ENCODE peak calls at places on chromosomes 12 and 14, in ten cellular contexts. U is ovary; V is lower lobe of right lung; O is Peyer's patch; S is dorsolateral prefrontal cortex; H is cardiac muscle cell; W is CD8-positive, alpha-beta T cell; M is testis; G is body of pancreas; D is brain microvascular endothelial cell. C is an unnamed sample. For H3K27me3, the result is how much of the 10 kb centered on the place peaks cover.

GRCh38 chr12:50515587-50515986 is 10.8 kb downstream of the DIP2B start:
- DNase-seq in U (no peak), V (no peak), O (no peak), S (no peak), H (no peak), W (no peak), M (no peak), G (no peak), D (peak), C (no peak)

GRCh38 chr14:31476131-31476917 is 11.5 kb downstream of the GPR33 start:
- DNase-seq in U (no peak), V (no peak), O (no peak), S (no peak), H (no peak), W (no peak), M (no peak), G (no peak), D (no peak), C (no peak)

GRCh38 chr12:77924703-77925102 is 94.0 kb downstream of the NAV3 start:
- DNase-seq in U (no peak), V (no peak), O (no peak), S (no peak), H (no peak), W (no peak), M (no peak), G (no peak), D (peak), C (no peak)

GRCh38 chr14:29242755-29243340 is 476.3 kb downstream of the FOXG1 start:
- DNase-seq in U (no peak), V (no peak), O (no peak), S (no peak), H (no peak), W (no peak), M (no peak), G (no peak), D (no peak), C (no peak)

GRCh38 chr12:130338794-130339601 is 1.3 kb downstream of the PIWIL1 start:
- DNase-seq in U (no peak), V (no peak), O (no peak), S (no peak), H (no peak), W (no peak), M (no peak), G (no peak), D (no peak), C (no peak)

GRCh38 chr12:117145597-117146154 is 44.6 kb downstream of the FBXO21 start:
- DNase-seq in U (no peak), V (no peak), O (no peak), S (no peak), H (no peak), W (no peak), M (no peak), G (no peak), D (no peak), C (no peak)

GRCh38 chr14:37622231-37622923 is 26.9 kb downstream of the TTC6 start:
- DNase-seq in U (no peak), V (no peak), O (no peak), S (no peak), H (peak), W (no peak), M (peak), G (no peak), D (peak), C (no peak)

GRCh38 chr12:24795699-24796385 is 153.1 kb downstream of the BCAT1 start:
- DNase-seq in U (no peak), V (no peak), O (no peak), S (no peak), H (no peak), W (no peak), M (no peak), G (no peak), D (no peak), C (no peak)

GRCh38 chr14:93941293-93941910 is 14.3 kb downstream of the FAM181A start:
- DNase-seq in U (no peak), V (no peak), O (no peak), S (no peak), H (no peak), W (no peak), M (no peak), G (peak), D (peak), C (peak)

GRCh38 chr14:79256311-79256879 is 954.9 kb downstream of the DIO2 start:
- DNase-seq in U (no peak), V (no peak), O (no peak), S (no peak), H (no peak), W (no peak), M (no peak), G (no peak), D (no peak), C (no peak)

GRCh38 chr12:22625671-22626251 is 790 bp downstream of the ETNK1 start:
- DNase-seq in U (peak), V (peak), O (peak), S (no peak), H (peak), W (peak), M (peak), G (peak), D (peak), C (no peak)

GRCh38 chr12:30806989-30807694 is 52.4 kb upstream of the CAPRIN2 start:
- DNase-seq in U (no peak), V (no peak), O (no peak), S (no peak), H (peak), W (peak), M (peak), G (peak), D (peak), C (no peak)

GRCh38 chr12:121827351-121828099 is 23.7 kb downstream of the SETD1B start:
- DNase-seq in U (no peak), V (no peak), O (no peak), S (no peak), H (no peak), W (no peak), M (no peak), G (no peak), D (no peak), C (no peak)

GRCh38 chr12:19198272-19198671 is 68.7 kb downstream of the PLEKHA5 start:
- DNase-seq in U (no peak), V (no peak), O (no peak), S (no peak), H (no peak), W (no peak), M (no peak), G (no peak), D (peak), C (no peak)

GRCh38 chr12:32312049-32312670 is 87.2 kb upstream of the FGD4 start:
- DNase-seq in U (no peak), V (no peak), O (no peak), S (no peak), H (peak), W (no peak), M (no peak), G (peak), D (peak), C (peak)

GRCh38 chr12:16610006-16610520 is 4.1 kb upstream of the LMO3 start:
- DNase-seq in U (no peak), V (no peak), O (no peak), S (no peak), H (no peak), W (no peak), M (no peak), G (no peak), D (no peak), C (no peak)

GRCh38 chr12:79547735-79548347 is 142.9 kb downstream of the PAWR start:
- DNase-seq in U (peak), V (no peak), O (no peak), S (no peak), H (peak), W (no peak), M (peak), G (peak), D (peak), C (no peak)

GRCh38 chr12:80293347-80293746 is 150.7 kb upstream of the PTPRQ start:
- DNase-seq in U (no peak), V (no peak), O (no peak), S (no peak), H (no peak), W (no peak), M (no peak), G (no peak), D (no peak), C (no peak)

GRCh38 chr12:6097384-6097783 is 27.1 kb downstream of the VWF start:
- DNase-seq in U (no peak), V (no peak), O (no peak), S (no peak), H (no peak), W (no peak), M (no peak), G (no peak), D (peak), C (peak)

GRCh38 chr14:74896400-74896799 is 14.7 kb downstream of the DLST start:
- DNase-seq in U (no peak), V (no peak), O (no peak), S (no peak), H (no peak), W (no peak), M (no peak), G (no peak), D (no peak), C (no peak)

GRCh38 chr14:35046751-35047536 is 872 bp downstream of the FAM177A1 start:
- DNase-seq in U (no peak), V (no peak), O (no peak), S (no peak), H (no peak), W (no peak), M (peak), G (peak), D (no peak), C (no peak)

GRCh38 chr12:124686001-124686884 is 118.8 kb upstream of the NCOR2 start:
- DNase-seq in U (no peak), V (no peak), O (no peak), S (no peak), H (no peak), W (no peak), M (peak), G (no peak), D (peak), C (no peak)

GRCh38 chr12:30813741-30814687 is 59.3 kb upstream of the CAPRIN2 start:
- DNase-seq in U (no peak), V (no peak), O (no peak), S (no peak), H (no peak), W (no peak), M (no peak), G (no peak), D (no peak), C (no peak)

GRCh38 chr12:6182279-6182898 is 17.8 kb upstream of the CD9 start:
- DNase-seq in U (peak), V (peak), O (peak), S (no peak), H (no peak), W (no peak), M (peak), G (peak), D (peak), C (no peak)

GRCh38 chr12:126084480-126084879 is 1019.2 kb downstream of the AACS start:
- DNase-seq in U (no peak), V (no peak), O (no peak), S (no peak), H (no peak), W (no peak), M (no peak), G (peak), D (no peak), C (no peak)

GRCh38 chr12:80087486-80088213 is 11.7 kb upstream of the OTOGL start:
- DNase-seq in U (no peak), V (no peak), O (no peak), S (no peak), H (no peak), W (no peak), M (no peak), G (no peak), D (no peak), C (no peak)

GRCh38 chr12:49552014-49552413 is 13.2 kb downstream of the KCNH3 start:
- DNase-seq in U (no peak), V (no peak), O (no peak), S (peak), H (no peak), W (no peak), M (no peak), G (peak), D (no peak), C (no peak)

GRCh38 chr12:11693626-11694025 is 44.2 kb downstream of the ETV6 start:
- DNase-seq in U (no peak), V (no peak), O (no peak), S (peak), H (no peak), W (no peak), M (no peak), G (no peak), D (no peak), C (no peak)

GRCh38 chr14:28101992-28102391 is 664.6 kb upstream of the FOXG1 start:
- DNase-seq in U (no peak), V (no peak), O (no peak), S (no peak), H (peak), W (no peak), M (no peak), G (no peak), D (no peak), C (no peak)

GRCh38 chr12:42141981-42142606 is 2.6 kb downstream of the GXYLT1 start:
- DNase-seq in U (no peak), V (no peak), O (no peak), S (no peak), H (no peak), W (no peak), M (no peak), G (no peak), D (no peak), C (no peak)

DNA sequence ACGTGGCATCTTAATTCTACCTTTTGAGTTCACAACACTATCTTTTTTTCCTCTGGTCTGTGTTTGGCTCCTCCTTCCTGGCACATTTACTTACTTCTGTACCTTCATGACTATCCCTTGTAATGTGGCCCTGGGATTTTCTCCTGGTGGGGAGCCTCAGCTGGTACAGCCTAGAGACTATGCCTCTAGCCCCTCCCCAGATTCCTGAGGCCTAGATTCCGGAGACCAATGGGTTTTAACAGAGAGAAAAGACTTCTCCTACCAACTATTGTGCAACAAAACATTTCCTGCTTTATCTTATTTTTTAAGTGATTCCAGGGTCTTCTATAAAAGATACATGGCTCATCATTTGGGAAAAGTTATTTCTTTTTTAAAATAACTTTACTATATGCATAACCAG is 216.2 kb upstream of the KRR1 start:
- DNase-seq in U (no peak), V (no peak), O (no peak), S (no peak), H (no peak), W (no peak), M (no peak), G (no peak), D (no peak), C (no peak)
- TF ChIP-seq CTCF in U (no peak), V (no peak), O (no peak), S (no peak), H (no peak), W (no peak), M (no peak), G (no peak), D (no peak), C (no peak)

GRCh38 chr12:132373967-132374820 is 44.8 kb upstream of the GALNT9 start:
- DNase-seq in U (no peak), V (no peak), O (peak), S (peak), H (no peak), W (no peak), M (no peak), G (no peak), D (no peak), C (no peak)

GRCh38 chr12:132376464-132376830 is 47.1 kb upstream of the GALNT9 start:
- DNase-seq in U (no peak), V (no peak), O (no peak), S (no peak), H (no peak), W (no peak), M (no peak), G (no peak), D (no peak), C (no peak)

GRCh38 chr12:132374821-132375445 is 45.5 kb upstream of the GALNT9 start:
- DNase-seq in U (no peak), V (no peak), O (peak), S (no peak), H (no peak), W (no peak), M (no peak), G (no peak), D (no peak), C (no peak)

GRCh38 chr12:132377147-132377546 is 47.8 kb upstream of the GALNT9 start:
- DNase-seq in U (no peak), V (no peak), O (no peak), S (no peak), H (no peak), W (no peak), M (no peak), G (no peak), D (no peak), C (no peak)

DNA sequence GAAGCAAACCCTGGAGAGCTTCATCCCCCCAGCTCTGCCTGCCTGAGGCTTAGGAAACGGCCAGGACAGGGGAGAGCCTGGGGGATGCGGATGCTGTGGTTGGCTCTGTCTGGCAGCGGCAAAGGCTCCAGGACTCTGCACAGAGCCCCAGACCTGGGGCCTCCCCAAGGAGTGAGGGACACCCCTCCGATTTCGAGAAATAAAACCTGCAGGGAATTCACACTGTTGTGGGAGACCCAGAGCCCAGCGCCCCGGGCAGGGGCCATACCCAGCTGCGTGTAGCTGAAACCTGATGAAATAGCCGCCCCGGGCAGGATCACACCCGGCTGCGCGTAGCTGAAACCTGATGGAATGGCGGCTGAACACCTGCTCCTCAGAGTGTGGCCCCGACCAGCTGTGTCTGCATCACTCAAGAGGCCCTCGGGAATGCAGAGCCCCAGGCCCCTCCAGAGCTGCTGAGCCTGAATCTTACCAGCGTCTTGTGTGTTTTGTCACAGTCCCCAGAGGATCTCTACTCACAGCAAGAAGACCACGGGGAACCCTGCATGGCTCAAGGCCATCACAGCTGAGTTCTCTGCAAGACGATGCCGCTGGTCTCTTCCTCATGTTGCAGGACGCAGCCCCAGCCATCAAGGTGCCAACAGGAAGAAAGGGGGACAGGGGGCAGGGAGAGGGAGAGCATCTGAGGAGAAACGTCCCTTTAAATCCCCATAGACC is 46.5 kb upstream of the GALNT9 start:
- DNase-seq in U (no peak), V (no peak), O (no peak), S (no peak), H (no peak), W (no peak), M (no peak), G (no peak), D (no peak), C (no peak)
- H3K27me3 ChIP-seq in U (under half), V (half or more), O (under half), S (under half), H (half or more), W (under half), M (under half), G (under half), D (under half), C (under half)

DNA sequence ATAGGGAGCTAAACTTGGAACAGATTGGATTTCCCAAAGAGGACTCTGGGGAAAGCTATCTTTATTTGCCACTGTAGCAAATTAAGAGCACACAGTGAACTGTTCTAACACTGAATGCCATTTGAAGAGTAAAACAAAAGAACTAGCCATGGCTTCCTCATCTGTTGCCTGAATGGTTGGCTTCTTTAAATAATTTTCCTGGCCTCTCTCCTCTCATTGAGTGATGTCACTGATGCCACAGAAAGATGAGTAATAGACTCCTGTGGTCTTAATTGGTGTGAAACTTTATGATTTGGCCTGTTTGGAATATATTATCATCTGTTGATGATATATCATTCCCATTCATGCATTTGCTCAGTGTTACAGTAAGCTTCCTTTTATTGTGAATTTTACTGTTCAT is 42.5 kb downstream of the WDR20 start:
- DNase-seq in U (no peak), V (no peak), O (no peak), S (no peak), H (no peak), W (no peak), M (no peak), G (no peak), D (peak), C (no peak)
- TF ChIP-seq CTCF in U (no peak), V (no peak), O (no peak), S (no peak), H (no peak), W (no peak), M (no peak), G (no peak), D (no peak), C (no peak)

GRCh38 chr12:48002179-48002601 is 2.1 kb downstream of the COL2A1 start:
- DNase-seq in U (no peak), V (no peak), O (no peak), S (no peak), H (peak), W (no peak), M (no peak), G (no peak), D (no peak), C (no peak)
- H3K27me3 ChIP-seq in U (under half), V (half or more), O (under half), S (under half), H (under half), W (half or more), M (under half), G (under half), D (under half), C (half or more)

DNA sequence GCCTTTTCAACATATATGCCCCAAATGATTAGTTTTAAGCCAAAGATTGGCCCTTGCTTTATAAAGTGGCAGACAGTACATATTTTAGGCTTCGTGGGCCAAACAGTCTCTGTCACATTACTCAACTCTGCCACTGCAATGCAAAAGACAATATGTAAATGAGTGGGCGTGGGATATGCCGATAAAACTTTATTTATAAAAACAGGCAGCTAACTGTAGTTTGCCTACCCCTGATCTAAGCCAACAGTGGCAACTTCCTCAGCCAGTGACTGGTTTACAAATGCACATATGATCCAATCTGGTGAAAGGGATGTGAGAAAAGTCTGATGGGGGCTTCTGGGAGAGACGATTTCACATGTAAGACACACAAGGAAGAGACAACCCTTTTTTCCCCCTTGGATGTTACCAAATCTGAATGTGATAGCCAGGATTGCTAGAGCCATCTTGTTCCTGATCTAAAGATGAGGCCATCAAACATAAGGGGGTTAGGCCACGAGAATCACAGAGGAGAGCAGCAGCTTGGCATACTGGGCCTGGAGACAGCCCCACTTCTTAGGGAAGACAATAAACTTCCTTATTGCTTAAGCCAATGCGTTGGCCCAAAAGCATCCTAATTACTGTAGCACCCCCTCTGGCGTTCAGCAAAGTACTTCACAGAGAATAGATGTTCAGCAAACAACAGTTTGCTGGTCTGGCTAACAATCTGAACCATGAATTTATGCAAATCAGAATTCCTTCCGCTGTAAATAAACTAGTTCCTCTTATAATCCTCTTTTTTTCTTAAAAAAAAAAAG is 75.2 kb upstream of the TMCC3 start:
- DNase-seq in U (no peak), V (no peak), O (no peak), S (no peak), H (peak), W (no peak), M (no peak), G (peak), D (peak), C (no peak)
- TF ChIP-seq CTCF in U (no peak), V (peak), O (peak), S (peak), H (peak), W (no peak), M (no peak), G (no peak), D (peak), C (peak)

C was measured in AG04450.